ENCODE peak calls at places on chromosomes 2 and 18, in four cellular contexts. One of them, this sample, is unnamed. For H3K4me1, the result is how much of the 10 kb centered on the place peaks cover.

GRCh38 chr2:197803033-197803444 is 1.4 kb upstream of the PLCL1 start:
- DNase-seq in A549: peak
- DNase-seq in tibial nerve: peak
- DNase-seq in transverse colon: no peak
- DNase-seq in this sample: no peak

GRCh38 chr2:186693446-186693842 is 416 bp upstream of the FAM171B start:
- DNase-seq in transverse colon: no peak
- DNase-seq in A549: no peak
- DNase-seq in tibial nerve: no peak
- DNase-seq in this sample: no peak

GRCh38 chr2:44016282-44016681 is 20.5 kb upstream of the LRPPRC start:
- DNase-seq in transverse colon: peak
- DNase-seq in tibial nerve: peak
- DNase-seq in A549: no peak
- DNase-seq in this sample: peak

GRCh38 chr2:213036836-213037235 is 114.6 kb downstream of the IKZF2 start:
- DNase-seq in tibial nerve: no peak
- DNase-seq in transverse colon: no peak
- DNase-seq in A549: no peak
- DNase-seq in this sample: no peak

GRCh38 chr2:234770081-234770506 is 181.7 kb upstream of the SH3BP4 start:
- DNase-seq in A549: no peak
- DNase-seq in tibial nerve: no peak
- DNase-seq in transverse colon: no peak
- DNase-seq in this sample: no peak

GRCh38 chr2:182858671-182859070 is 7.8 kb downstream of the FRZB start:
- DNase-seq in transverse colon: no peak
- DNase-seq in A549: no peak
- DNase-seq in tibial nerve: no peak
- DNase-seq in this sample: no peak

GRCh38 chr18:57423821-57424220 is 11.4 kb upstream of the ONECUT2 start:
- DNase-seq in transverse colon: no peak
- DNase-seq in A549: no peak
- DNase-seq in tibial nerve: no peak
- DNase-seq in this sample: no peak

GRCh38 chr2:148813603-148814065 is 61.4 kb upstream of the KIF5C start:
- DNase-seq in A549: no peak
- DNase-seq in tibial nerve: no peak
- DNase-seq in transverse colon: peak
- DNase-seq in this sample: no peak

GRCh38 chr18:33195795-33196194 is 244.7 kb downstream of the CCDC178 start:
- DNase-seq in A549: no peak
- DNase-seq in transverse colon: no peak
- DNase-seq in tibial nerve: no peak
- DNase-seq in this sample: no peak

GRCh38 chr2:238466242-238466598 is 39.5 kb downstream of the ASB1 start:
- DNase-seq in tibial nerve: no peak
- DNase-seq in transverse colon: no peak
- DNase-seq in A549: no peak
- DNase-seq in this sample: peak

GRCh38 chr2:197310940-197311485 is 433 bp upstream of the ANKRD44 start:
- DNase-seq in A549: no peak
- DNase-seq in tibial nerve: no peak
- DNase-seq in transverse colon: no peak
- DNase-seq in this sample: no peak

GRCh38 chr18:49797995-49798394 is 15.3 kb downstream of the ACAA2 start:
- DNase-seq in tibial nerve: no peak
- DNase-seq in A549: no peak
- DNase-seq in transverse colon: no peak
- DNase-seq in this sample: no peak

GRCh38 chr2:199471443-199472057 is 13.8 kb upstream of the SATB2 start:
- DNase-seq in transverse colon: peak
- DNase-seq in A549: no peak
- DNase-seq in tibial nerve: peak
- DNase-seq in this sample: peak

GRCh38 chr18:58726671-58727070 is 55.4 kb downstream of the MALT1 start:
- DNase-seq in transverse colon: no peak
- DNase-seq in A549: no peak
- DNase-seq in tibial nerve: no peak
- DNase-seq in this sample: no peak

GRCh38 chr2:239903803-239904202 is 121.3 kb downstream of the NDUFA10 start:
- DNase-seq in transverse colon: no peak
- DNase-seq in A549: no peak
- DNase-seq in tibial nerve: no peak
- DNase-seq in this sample: no peak

GRCh38 chr2:234258562-234259141 is 208.2 kb downstream of the SPP2 start:
- DNase-seq in A549: peak
- DNase-seq in tibial nerve: no peak
- DNase-seq in transverse colon: no peak
- DNase-seq in this sample: no peak

GRCh38 chr2:231673348-231673770 is 35.0 kb upstream of the PTMA start:
- DNase-seq in A549: peak
- DNase-seq in transverse colon: peak
- DNase-seq in tibial nerve: no peak
- DNase-seq in this sample: no peak
- TF ChIP-seq POLR2A in A549: peak
- TF ChIP-seq POLR2A in transverse colon: peak
- TF ChIP-seq POLR2A in tibial nerve: no peak
- TF ChIP-seq POLR2A in this sample: no peak

GRCh38 chr2:58163913-58164312 is 77.2 kb downstream of the FANCL start:
- DNase-seq in tibial nerve: no peak
- DNase-seq in A549: no peak
- DNase-seq in transverse colon: no peak
- DNase-seq in this sample: no peak
- H3K4me1 ChIP-seq in tibial nerve: under half
- H3K4me1 ChIP-seq in A549: under half
- H3K4me1 ChIP-seq in transverse colon: under half
- H3K4me1 ChIP-seq in this sample: under half

GRCh38 chr2:128214866-128215460 is 103.7 kb downstream of the HS6ST1 start:
- DNase-seq in A549: no peak
- DNase-seq in tibial nerve: no peak
- DNase-seq in transverse colon: no peak
- DNase-seq in this sample: no peak
- TF ChIP-seq POLR2A in A549: no peak
- TF ChIP-seq POLR2A in tibial nerve: no peak
- TF ChIP-seq POLR2A in transverse colon: no peak
- TF ChIP-seq POLR2A in this sample: no peak

GRCh38 chr18:62754026-62754425 is 38.7 kb downstream of the PHLPP1 start:
- DNase-seq in tibial nerve: no peak
- DNase-seq in transverse colon: no peak
- DNase-seq in A549: no peak
- DNase-seq in this sample: no peak
- H3K4me1 ChIP-seq in tibial nerve: under half
- H3K4me1 ChIP-seq in transverse colon: under half
- H3K4me1 ChIP-seq in A549: under half
- H3K4me1 ChIP-seq in this sample: under half

GRCh38 chr2:47076586-47077441 is 78.3 kb downstream of the STPG4 start:
- DNase-seq in A549: peak
- DNase-seq in tibial nerve: peak
- DNase-seq in transverse colon: peak
- DNase-seq in this sample: no peak

GRCh38 chr2:47075361-47076125 is 79.6 kb downstream of the STPG4 start:
- DNase-seq in A549: no peak
- DNase-seq in tibial nerve: no peak
- DNase-seq in transverse colon: no peak
- DNase-seq in this sample: no peak

GRCh38 chr2:47077442-47078117 is 77.5 kb downstream of the STPG4 start:
- DNase-seq in A549: no peak
- DNase-seq in tibial nerve: no peak
- DNase-seq in transverse colon: no peak
- DNase-seq in this sample: no peak

GRCh38 chr2:47074691-47075090 is 80.4 kb downstream of the STPG4 start:
- DNase-seq in transverse colon: no peak
- DNase-seq in A549: no peak
- DNase-seq in tibial nerve: no peak
- DNase-seq in this sample: no peak

DNA sequence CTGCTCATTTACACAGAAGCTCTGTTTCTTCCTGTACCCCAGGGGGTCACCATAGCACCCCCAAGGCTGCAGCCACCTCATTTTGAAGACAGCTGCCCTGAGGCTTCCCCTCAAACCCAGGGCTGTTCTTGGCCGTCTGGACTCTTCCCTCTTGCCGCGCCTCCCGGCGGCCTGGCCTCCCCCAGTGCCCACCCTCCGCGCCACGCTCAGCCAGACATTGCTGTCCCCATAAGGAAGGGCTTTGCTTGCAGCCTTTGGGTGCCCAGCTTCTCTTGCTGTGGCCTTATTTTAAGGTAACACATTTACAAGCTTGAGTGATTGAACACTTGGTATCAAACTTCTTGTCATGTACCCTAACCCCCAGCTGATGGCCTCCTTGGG is 79.0 kb downstream of the STPG4 start:
- DNase-seq in tibial nerve: no peak
- DNase-seq in transverse colon: no peak
- DNase-seq in A549: no peak
- DNase-seq in this sample: no peak
- TF ChIP-seq POLR2A in tibial nerve: no peak
- TF ChIP-seq POLR2A in transverse colon: no peak
- TF ChIP-seq POLR2A in A549: no peak
- TF ChIP-seq POLR2A in this sample: no peak